ENCODE peak calls at places on chromosomes 2 and 18, in four cellular contexts. D is IMR-90, A is mammary epithelial cell, O is lower lobe of right lung. K is an unnamed sample. For H3K4me1 and H3K9me3, the result is how much of the 10 kb centered on the place peaks cover.

GRCh38 chr2:199903111-199903510 is 8.0 kb upstream of the C2orf69 start:
- DNase-seq in D (no peak), A (no peak), O (no peak), K (no peak)

GRCh38 chr2:111711270-111711669 is 172.7 kb downstream of the ANAPC1 start:
- DNase-seq in D (no peak), A (no peak), O (no peak), K (no peak)

GRCh38 chr2:6657131-6657530 is 208.6 kb downstream of the CMPK2 start:
- DNase-seq in D (no peak), A (no peak), O (no peak), K (no peak)

GRCh38 chr2:109318150-109318948 is 189.3 kb downstream of the SH3RF3 start:
- DNase-seq in D (peak), A (no peak), O (peak), K (no peak)

GRCh38 chr18:57561728-57562423 is 24.6 kb downstream of the FECH start:
- DNase-seq in D (peak), A (peak), O (no peak), K (peak)

GRCh38 chr2:205590759-205591158 is 91.5 kb upstream of the NRP2 start:
- DNase-seq in D (peak), A (no peak), O (no peak), K (no peak)

GRCh38 chr2:75211371-75211770 is 12.1 kb upstream of the TACR1 start:
- DNase-seq in D (no peak), A (no peak), O (no peak), K (no peak)

GRCh38 chr2:15189236-15189635 is 371.9 kb downstream of the NBAS start:
- DNase-seq in D (peak), A (no peak), O (no peak), K (no peak)

GRCh38 chr2:241507430-241508239 is 749 bp downstream of the STK25 start:
- DNase-seq in D (peak), A (peak), O (peak), K (no peak)

GRCh38 chr2:47656715-47657600 is 126.0 kb upstream of the MSH6 start:
- DNase-seq in D (no peak), A (peak), O (no peak), K (no peak)

GRCh38 chr2:186726938-186727337 is 33.1 kb downstream of the FAM171B start:
- DNase-seq in D (peak), A (no peak), O (no peak), K (no peak)

GRCh38 chr2:135074216-135074615 is 22.1 kb downstream of the RAB3GAP1 start:
- DNase-seq in D (no peak), A (peak), O (no peak), K (no peak)

GRCh38 chr2:23036683-23037082 is 348.3 kb upstream of the KLHL29 start:
- DNase-seq in D (no peak), A (no peak), O (no peak), K (no peak)

GRCh38 chr2:153872311-153873061 is 764 bp downstream of the GALNT13 start:
- DNase-seq in D (no peak), A (no peak), O (peak), K (no peak)

GRCh38 chr18:9506046-9506792 is 30.9 kb downstream of the RALBP1 start:
- DNase-seq in D (peak), A (no peak), O (no peak), K (no peak)

GRCh38 chr2:176704282-176704773 is 435.1 kb downstream of the MTX2 start:
- DNase-seq in D (no peak), A (no peak), O (no peak), K (no peak)

GRCh38 chr2:10438688-10439087 is 9.4 kb downstream of the ODC1 start:
- DNase-seq in D (no peak), A (no peak), O (no peak), K (no peak)

GRCh38 chr2:202035941-202036372 is 2.3 kb downstream of the FZD7 start:
- DNase-seq in D (peak), A (peak), O (no peak), K (no peak)

GRCh38 chr2:178426388-178426787 is 24.6 kb downstream of the PRKRA start:
- DNase-seq in D (peak), A (no peak), O (no peak), K (no peak)

GRCh38 chr2:222837643-222838056 is 23.2 kb upstream of the ACSL3 start:
- DNase-seq in D (peak), A (peak), O (no peak), K (no peak)

GRCh38 chr2:239376942-239377531 is 23.8 kb downstream of the HDAC4 start:
- DNase-seq in D (no peak), A (no peak), O (peak), K (no peak)

GRCh38 chr2:129645335-129645734 is 334.1 kb upstream of the RAB6C start:
- DNase-seq in D (no peak), A (no peak), O (no peak), K (no peak)

GRCh38 chr2:221200184-221200839 is 371.8 kb downstream of the EPHA4 start:
- DNase-seq in D (no peak), A (no peak), O (no peak), K (no peak)

GRCh38 chr18:73842795-73843394 is 304.7 kb downstream of the FBXO15 start:
- DNase-seq in D (peak), A (peak), O (no peak), K (peak)

GRCh38 chr18:59050661-59051057 is 89.0 kb upstream of the SEC11C start:
- DNase-seq in D (no peak), A (no peak), O (no peak), K (no peak)

GRCh38 chr18:67200665-67201064 is 315.9 kb downstream of the DSEL start:
- DNase-seq in D (no peak), A (no peak), O (no peak), K (no peak)

GRCh38 chr2:18551169-18551568 is 9.3 kb downstream of the RDH14 start:
- DNase-seq in D (no peak), A (no peak), O (no peak), K (no peak)

GRCh38 chr2:136135924-136136906 is 18.3 kb upstream of the CXCR4 start:
- DNase-seq in D (no peak), A (no peak), O (peak), K (no peak)

DNA sequence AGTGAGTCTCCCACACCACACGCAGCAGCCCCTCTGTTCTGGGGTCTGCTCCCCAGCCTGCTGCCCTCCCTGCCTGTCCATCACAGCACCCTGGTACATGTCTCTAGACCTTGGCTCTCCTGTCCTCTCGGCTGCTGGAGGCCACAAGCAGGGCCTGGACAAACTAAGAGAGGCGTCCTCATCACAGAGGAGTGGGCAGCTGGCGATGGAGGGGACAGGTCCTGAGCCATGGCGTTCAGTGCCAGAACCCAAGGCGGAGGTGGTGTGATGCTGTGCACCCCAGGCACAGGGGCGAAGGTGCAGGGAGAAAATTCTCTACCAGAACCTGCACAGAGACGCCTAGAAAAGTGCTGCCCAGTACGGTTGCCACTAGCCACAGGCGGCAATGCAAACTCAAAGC is 47.4 kb downstream of the BIN1 start:
- DNase-seq in D (no peak), A (no peak), O (no peak), K (no peak)
- H3K4me1 ChIP-seq in D (under half), A (under half), O (under half), K (under half)

DNA sequence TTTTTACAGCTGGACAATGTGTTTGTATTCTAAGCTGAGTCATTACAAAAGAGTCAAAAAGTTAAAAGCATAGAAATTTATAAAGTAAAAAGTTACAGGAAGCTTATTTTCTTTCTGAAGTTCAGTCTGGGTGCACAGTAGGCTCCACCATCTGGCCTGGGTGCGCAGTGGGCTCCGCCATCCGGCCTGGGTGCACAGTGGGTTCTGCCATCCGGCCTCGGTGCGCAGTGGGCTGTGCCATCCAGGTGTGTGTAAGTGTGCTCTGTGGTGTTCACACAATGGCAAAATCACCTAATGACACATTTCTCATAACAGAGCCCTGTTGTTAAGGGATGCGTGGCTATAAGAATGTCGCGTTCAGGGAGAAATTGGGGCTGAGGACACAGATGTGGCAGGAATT is 195.5 kb downstream of the ANKRD30B start:
- DNase-seq in D (no peak), A (no peak), O (no peak), K (no peak)
- H3K9me3 ChIP-seq in D (under half), A (under half), O (under half), K (under half)

GRCh38 chr2:29747786-29748470 is 173.5 kb downstream of the ALK start:
- DNase-seq in D (peak), A (peak), O (no peak), K (no peak)

GRCh38 chr2:29753676-29754444 is 167.5 kb downstream of the ALK start:
- DNase-seq in D (peak), A (no peak), O (no peak), K (no peak)

GRCh38 chr2:29749041-29749440 is 172.3 kb downstream of the ALK start:
- DNase-seq in D (no peak), A (peak), O (no peak), K (no peak)

GRCh38 chr2:29749843-29750242 is 171.5 kb downstream of the ALK start:
- DNase-seq in D (no peak), A (no peak), O (no peak), K (no peak)

GRCh38 chr2:29751390-29751789 is 170.0 kb downstream of the ALK start:
- DNase-seq in D (no peak), A (no peak), O (no peak), K (no peak)
- H3K4me1 ChIP-seq in D (under half), A (under half), O (under half), K (under half)

GRCh38 chr2:229001196-229001595 is 269.9 kb downstream of the PID1 start:
- DNase-seq in D (no peak), A (no peak), O (no peak), K (no peak)
- H3K9me3 ChIP-seq in D (under half), A (under half), O (under half), K (under half)

GRCh38 chr2:19611491-19612332 is 253.3 kb upstream of the OSR1 start:
- DNase-seq in D (peak), A (peak), O (no peak), K (no peak)

GRCh38 chr2:19607931-19608762 is 249.7 kb upstream of the OSR1 start:
- DNase-seq in D (peak), A (peak), O (no peak), K (no peak)

GRCh38 chr2:19609266-19609665 is 250.8 kb upstream of the OSR1 start:
- DNase-seq in D (peak), A (no peak), O (no peak), K (no peak)

GRCh38 chr2:19617251-19617650 is 258.8 kb upstream of the OSR1 start:
- DNase-seq in D (no peak), A (no peak), O (no peak), K (no peak)

DNA sequence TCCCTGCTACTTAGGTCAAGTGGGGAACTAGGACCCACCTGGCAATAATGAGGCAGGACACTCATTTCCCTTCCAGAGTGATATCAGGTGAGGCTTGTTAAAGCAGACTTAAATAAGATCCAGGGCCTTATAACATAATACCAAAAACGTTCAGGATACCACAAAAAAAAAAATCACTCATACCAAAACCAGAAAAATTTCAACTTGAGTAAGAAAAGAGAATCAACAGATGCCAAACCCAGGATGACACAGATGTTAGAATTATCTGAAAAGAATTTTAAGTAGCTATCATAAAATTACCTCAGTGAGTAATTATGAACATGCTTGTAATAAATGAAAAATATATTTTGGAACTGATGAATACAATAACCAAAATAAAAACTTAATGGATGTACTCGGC is 255.6 kb upstream of the OSR1 start:
- DNase-seq in D (peak), A (peak), O (no peak), K (no peak)
- H3K4me1 ChIP-seq in D (under half), A (under half), O (under half), K (under half)

GRCh38 chr2:105827351-105828096 is 82.8 kb downstream of the NCK2 start:
- DNase-seq in D (no peak), A (peak), O (no peak), K (no peak)
- H3K9me3 ChIP-seq in D (under half), A (under half), O (under half), K (under half)

GRCh38 chr18:35454803-35455202 is 43.0 kb downstream of the INO80C start:
- DNase-seq in D (no peak), A (no peak), O (no peak), K (no peak)
- H3K4me1 ChIP-seq in D (under half), A (under half), O (under half), K (under half)

DNA sequence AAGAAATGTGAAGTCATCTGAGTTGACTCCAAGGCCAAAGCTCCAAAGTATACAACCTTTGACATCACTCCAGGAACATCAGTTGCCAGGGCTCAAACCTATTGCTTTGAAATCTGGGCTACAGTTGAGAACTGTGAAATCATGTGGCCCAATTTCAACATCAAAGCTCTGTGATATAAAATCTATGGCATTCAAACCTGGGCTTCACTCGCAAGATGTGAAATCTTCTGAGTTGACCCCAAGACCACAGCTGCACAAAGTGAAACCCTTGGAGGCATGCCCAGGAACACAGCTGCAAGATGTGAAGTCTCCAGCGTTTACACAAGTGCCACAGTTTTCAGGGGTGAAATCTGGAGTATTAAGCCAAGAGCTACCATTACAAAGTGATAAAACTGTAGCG is 9.4 kb upstream of the ZNF512 start:
- DNase-seq in D (peak), A (no peak), O (no peak), K (no peak)
- H3K9me3 ChIP-seq in D (under half), A (under half), O (under half), K (under half)

K was measured in iPS DF 6.9.